ENCODE peak calls at places on chromosomes 7 and 10, in eight cellular contexts. D is foreskin fibroblast, J is choroid plexus epithelial cell, N is left ventricle myocardium inferior, H is aorta, C is suprapubic skin, U is GM23248, B is thoracic aorta. O is an unnamed sample.

GRCh38 chr10:118498623-118499022 is 96.8 kb downstream of the PRLHR start:
- DNase-seq in D (no peak), J (no peak), N (no peak), H (no peak), C (no peak), U (no peak), B (no peak), O (no peak)

GRCh38 chr10:4721994-4722753 is 103.8 kb upstream of the AKR1E2 start:
- DNase-seq in D (peak; percentile 96), J (peak; percentile 92), N (no peak), H (no peak), C (no peak), U (peak; percentile 65), B (no peak), O (no peak)

GRCh38 chr10:112519129-112519761 is 72.2 kb downstream of the VTI1A start:
- DNase-seq in D (no peak), J (no peak), N (no peak), H (no peak), C (no peak), U (no peak), B (no peak), O (no peak)

GRCh38 chr7:10040674-10041073 is 933.0 kb upstream of the PHF14 start:
- DNase-seq in D (no peak), J (no peak), N (no peak), H (no peak), C (no peak), U (no peak), B (no peak), O (no peak)

GRCh38 chr7:82051641-82052040 is 281.8 kb upstream of the HGF start:
- DNase-seq in D (no peak), J (no peak), N (no peak), H (no peak), C (no peak), U (no peak), B (no peak), O (no peak)

GRCh38 chr10:5890519-5890878 is 456 bp downstream of the FBH1 start:
- DNase-seq in D (peak; percentile 56), J (no peak), N (no peak), H (peak; percentile 55), C (peak; percentile 72), U (peak; percentile 67), B (no peak), O (no peak)

GRCh38 chr7:68246189-68246633 is 1249.6 kb downstream of the TYW1 start:
- DNase-seq in D (no peak), J (no peak), N (no peak), H (no peak), C (no peak), U (no peak), B (no peak), O (no peak)

GRCh38 chr7:26331789-26332188 is 40.1 kb downstream of the SNX10 start:
- DNase-seq in D (no peak), J (no peak), N (no peak), H (no peak), C (no peak), U (no peak), B (no peak), O (no peak)

GRCh38 chr10:101467286-101467770 is 113.4 kb downstream of the BTRC start:
- DNase-seq in D (peak; percentile 85), J (peak; percentile 87), N (no peak), H (no peak), C (no peak), U (peak; percentile 86), B (no peak), O (peak; percentile 72)

GRCh38 chr10:124707546-124707945 is 36.6 kb downstream of the FAM53B start:
- DNase-seq in D (no peak), J (no peak), N (no peak), H (no peak), C (no peak), U (no peak), B (no peak), O (no peak)

GRCh38 chr10:21488246-21488953 is 37.1 kb downstream of the SKIDA1 start:
- DNase-seq in D (no peak), J (peak; percentile 65), N (no peak), H (no peak), C (no peak), U (no peak), B (no peak), O (no peak)

GRCh38 chr7:143345428-143345900 is 17.0 kb downstream of the FAM131B start:
- DNase-seq in D (peak; percentile 63), J (peak; percentile 54), N (peak; percentile 29), H (no peak), C (no peak), U (peak; percentile 52), B (no peak), O (no peak)

GRCh38 chr10:30786131-30786530 is 156.6 kb upstream of the LYZL2 start:
- DNase-seq in D (peak; percentile 89), J (no peak), N (no peak), H (no peak), C (no peak), U (peak; percentile 84), B (no peak), O (no peak)

GRCh38 chr7:103148994-103149807 is at the start of gene NAPEPLD:
- DNase-seq in D (peak; percentile 97), J (peak; percentile 93), N (peak; percentile 91), H (peak; percentile 93), C (peak; percentile 86), U (peak; percentile 91), B (peak; percentile 68), O (peak; percentile 66)

GRCh38 chr10:809671-810350 is 120.3 kb upstream of the DIP2C start:
- DNase-seq in D (no peak), J (no peak), N (peak; percentile 74), H (no peak), C (no peak), U (no peak), B (no peak), O (no peak)

GRCh38 chr7:76281006-76281705 is 21.3 kb upstream of the HSPB1 start:
- DNase-seq in D (no peak), J (no peak), N (no peak), H (no peak), C (no peak), U (peak; percentile 51), B (no peak), O (no peak)

GRCh38 chr7:76285604-76286374 is 16.7 kb upstream of the HSPB1 start:
- DNase-seq in D (no peak), J (no peak), N (no peak), H (peak; percentile 46), C (no peak), U (no peak), B (no peak), O (no peak)

GRCh38 chr7:76282344-76283253 is 19.9 kb upstream of the HSPB1 start:
- DNase-seq in D (peak; percentile 57), J (no peak), N (no peak), H (no peak), C (no peak), U (peak; percentile 51), B (no peak), O (no peak)

GRCh38 chr7:76281706-76282343 is 20.6 kb upstream of the HSPB1 start:
- DNase-seq in D (no peak), J (no peak), N (no peak), H (no peak), C (no peak), U (no peak), B (no peak), O (no peak)

DNA sequence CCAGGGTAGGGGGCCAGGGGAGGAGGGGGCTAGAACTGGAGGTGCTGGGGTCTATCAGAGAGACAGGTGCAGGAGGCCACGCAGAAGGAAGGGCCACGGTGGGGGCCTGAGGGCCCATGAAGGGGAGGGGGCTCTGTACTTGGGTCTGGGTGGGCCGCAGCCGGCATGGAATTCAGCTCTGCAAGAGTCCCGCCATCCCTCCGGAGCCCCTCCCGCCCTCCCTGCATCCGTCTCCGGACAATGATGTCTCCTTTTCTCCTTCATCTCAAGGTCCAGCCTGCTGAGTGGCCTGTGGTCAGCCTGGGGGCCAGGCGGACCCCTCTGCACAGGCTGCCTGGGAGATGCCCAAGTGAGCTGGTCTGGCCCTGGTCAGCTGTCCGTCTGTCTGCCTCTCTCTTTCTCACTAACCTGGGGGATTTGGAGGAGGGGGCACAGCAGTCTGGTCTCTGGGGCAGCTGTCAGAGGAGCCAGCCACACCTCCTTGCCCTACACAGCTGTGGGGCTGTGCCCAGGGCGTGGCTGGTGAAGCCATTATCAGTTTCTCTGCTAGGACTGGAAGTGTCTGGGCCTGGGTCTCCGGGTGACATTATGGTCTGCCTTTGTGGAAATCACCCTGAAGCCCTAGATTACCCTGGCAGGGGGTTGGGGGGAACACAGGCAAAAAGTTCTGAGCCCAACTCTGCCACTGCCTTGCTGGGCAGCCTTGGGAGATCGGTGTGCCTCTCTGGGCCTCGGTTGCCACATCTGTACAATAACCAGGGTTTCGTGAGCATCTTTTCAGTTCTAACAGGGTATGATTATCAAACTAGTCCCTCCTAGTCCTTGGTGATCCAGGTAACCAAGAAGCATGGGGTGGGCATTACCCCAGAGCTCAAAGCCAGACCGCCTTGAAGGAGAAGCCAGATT is 19.0 kb upstream of the HSPB1 start:
- DNase-seq in D (no peak), J (no peak), N (no peak), H (no peak), C (no peak), U (no peak), B (no peak), O (no peak)
- H3K4me3 ChIP-seq in D (no peak overlapping the region), J (no peak overlapping the region), N (peak overlapping the region; percentile 70), H (no peak overlapping the region), C (peak overlapping the region; percentile 70), U (no peak overlapping the region), B (peak overlapping the region; percentile 71), O (no peak overlapping the region)

GRCh38 chr7:129502708-129503685 is 666 bp downstream of the SMKR1 start:
- DNase-seq in D (peak; percentile 25), J (no peak), N (no peak), H (no peak), C (no peak), U (no peak), B (no peak), O (no peak)
- H3K4me3 ChIP-seq in D (peak overlapping the region; percentile 48), J (peak overlapping the region; percentile 56), N (peak overlapping the region; percentile 72), H (peak overlapping the region; percentile 7), C (peak overlapping the region; percentile 75), U (peak overlapping the region; percentile 70), B (peak overlapping the region; percentile 77), O (peak overlapping the region; percentile 68)

GRCh38 chr7:193538-194256 is 1.3 kb downstream of the FAM20C start:
- DNase-seq in D (no peak), J (no peak), N (no peak), H (no peak), C (no peak), U (peak; percentile 52), B (no peak), O (no peak)
- H3K4me3 ChIP-seq in D (peak overlapping the region; percentile 64), J (peak overlapping the region; percentile 83), N (peak overlapping the region; percentile 73), H (peak overlapping the region; percentile 75), C (peak overlapping the region; percentile 82), U (peak overlapping the region; percentile 93), B (peak overlapping the region; percentile 89), O (no peak overlapping the region)

GRCh38 chr10:73248259-73248724 is 1.2 kb upstream of the DNAJC9 start:
- DNase-seq in D (peak; percentile 24), J (no peak), N (no peak), H (no peak), C (no peak), U (no peak), B (no peak), O (no peak)

GRCh38 chr10:73247509-73248258 is 629 bp upstream of the DNAJC9 start:
- DNase-seq in D (peak; percentile 32), J (peak; percentile 22), N (no peak), H (no peak), C (no peak), U (peak; percentile 13), B (no peak), O (no peak)

GRCh38 chr10:73251683-73252444 is 580 bp downstream of the MRPS16 start:
- DNase-seq in D (peak; percentile 26), J (peak; percentile 41), N (no peak), H (no peak), C (no peak), U (peak; percentile 95), B (no peak), O (no peak)

GRCh38 chr10:73253226-73253557 is 748 bp upstream of the MRPS16 start:
- DNase-seq in D (peak; percentile 18), J (peak; percentile 23), N (no peak), H (no peak), C (no peak), U (peak; percentile 38), B (no peak), O (no peak)

GRCh38 chr10:73252445-73253225 is at the start of gene MRPS16:
- DNase-seq in D (peak; percentile 98), J (peak; percentile 98), N (peak; percentile 93), H (peak; percentile 96), C (peak; percentile 96), U (peak; percentile 99), B (peak; percentile 92), O (peak; percentile 96)
- H3K4me3 ChIP-seq in D (peak within 1 kb of the TSS; percentile 82), J (peak within 1 kb of the TSS; percentile 94), N (peak within 1 kb of the TSS; percentile 95), H (peak within 1 kb of the TSS; percentile 54), C (peak within 1 kb of the TSS; percentile 88), U (peak within 1 kb of the TSS; percentile 96), B (peak within 1 kb of the TSS; percentile 96), O (peak within 1 kb of the TSS; percentile 100)